ENCODE peak calls at places on chromosomes 16 and 17, in four cellular contexts. W is breast epithelium, Y is HCT116, J is H1. D is an unnamed sample.

GRCh38 chr17:4583796-4584124 is 569 bp upstream of the SMTNL2 start:
- DNase-seq in W (no peak), Y (peak; percentile 31), J (peak; percentile 74), D (no peak)

GRCh38 chr16:58020628-58021521 is 4.7 kb upstream of the MMP15 start:
- DNase-seq in W (no peak), Y (no peak), J (peak; percentile 86), D (no peak)

GRCh38 chr16:20851601-20852000 is 45.3 kb downstream of the REXO5 start:
- DNase-seq in W (peak; percentile 88), Y (peak; percentile 28), J (no peak), D (peak; percentile 88)

GRCh38 chr16:66549284-66550131 is at the start of gene TK2:
- DNase-seq in W (peak; percentile 48), Y (no peak), J (peak; percentile 80), D (peak; percentile 86)

GRCh38 chr17:75643033-75644017 is 10.1 kb downstream of the SMIM5 start:
- DNase-seq in W (peak; percentile 44), Y (no peak), J (peak; percentile 57), D (no peak)

GRCh38 chr16:19840524-19841110 is 44.0 kb downstream of the GPRC5B start:
- DNase-seq in W (no peak), Y (no peak), J (no peak), D (no peak)

GRCh38 chr17:3944485-3945388 is 19.5 kb downstream of the ATP2A3 start:
- DNase-seq in W (no peak), Y (peak; percentile 29), J (peak; percentile 97), D (peak; percentile 78)

GRCh38 chr16:58418601-58419000 is 26.3 kb downstream of the GINS3 start:
- DNase-seq in W (no peak), Y (no peak), J (no peak), D (no peak)

GRCh38 chr17:70767102-70767701 is 597.9 kb downstream of the KCNJ2 start:
- DNase-seq in W (no peak), Y (peak; percentile 42), J (no peak), D (no peak)

GRCh38 chr16:51141541-51141940 is 9.5 kb downstream of the SALL1 start:
- DNase-seq in W (no peak), Y (no peak), J (peak; percentile 41), D (no peak)

GRCh38 chr17:75983501-75984181 is 4.6 kb downstream of the TEN1 start:
- DNase-seq in W (no peak), Y (no peak), J (peak; percentile 70), D (peak; percentile 84)

GRCh38 chr17:56988901-56989572 is 11.1 kb downstream of the SCPEP1 start:
- DNase-seq in W (no peak), Y (no peak), J (no peak), D (no peak)

GRCh38 chr17:74863420-74864296 is 4.0 kb upstream of the GRIN2C start:
- DNase-seq in W (no peak), Y (no peak), J (no peak), D (peak; percentile 56)

GRCh38 chr17:39155654-39156053 is 4.2 kb upstream of the PLXDC1 start:
- DNase-seq in W (no peak), Y (no peak), J (no peak), D (no peak)

GRCh38 chr17:64133546-64134215 is 3.7 kb upstream of the ERN1 start:
- DNase-seq in W (no peak), Y (peak; percentile 75), J (no peak), D (no peak)

GRCh38 chr17:76752006-76752405 is 14.1 kb downstream of the MFSD11 start:
- DNase-seq in W (no peak), Y (no peak), J (no peak), D (no peak)

GRCh38 chr17:9284884-9285283 is 263.6 kb downstream of the NTN1 start:
- DNase-seq in W (no peak), Y (no peak), J (no peak), D (peak; percentile 66)

GRCh38 chr17:62869885-62870580 is 61.9 kb upstream of the MARCHF10 start:
- DNase-seq in W (no peak), Y (no peak), J (peak; percentile 53), D (no peak)

GRCh38 chr17:36937961-36938565 is 788 bp downstream of the LHX1 start:
- DNase-seq in W (no peak), Y (no peak), J (peak; percentile 76), D (no peak)

GRCh38 chr17:76354317-76354729 is 607 bp upstream of the PRPSAP1 start:
- DNase-seq in W (no peak), Y (no peak), J (no peak), D (no peak)

GRCh38 chr16:19523559-19524355 is at the start of gene CCP110:
- DNase-seq in W (peak; percentile 95), Y (peak; percentile 91), J (peak; percentile 92), D (peak; percentile 99)

GRCh38 chr17:55295411-55296170 is 30.8 kb downstream of the HLF start:
- DNase-seq in W (peak; percentile 64), Y (peak; percentile 57), J (peak; percentile 76), D (no peak)

GRCh38 chr17:77772899-77773358 is 185.6 kb upstream of the TNRC6C start:
- DNase-seq in W (no peak), Y (no peak), J (peak; percentile 74), D (no peak)

GRCh38 chr17:44781553-44782348 is 23.0 kb downstream of the ADAM11 start:
- DNase-seq in W (no peak), Y (no peak), J (no peak), D (peak; percentile 46)

GRCh38 chr17:49514374-49514738 is 19.3 kb downstream of the NGFR start:
- DNase-seq in W (no peak), Y (no peak), J (peak; percentile 72), D (no peak)

GRCh38 chr17:82297280-82297803 is 20.1 kb downstream of the CD7 start:
- DNase-seq in W (peak; percentile 96), Y (no peak), J (no peak), D (peak; percentile 95)
- TF ChIP-seq POLR2AphosphoS5 in W (peak; percentile 75), Y (no peak), J (no peak), D (no peak)

DNA sequence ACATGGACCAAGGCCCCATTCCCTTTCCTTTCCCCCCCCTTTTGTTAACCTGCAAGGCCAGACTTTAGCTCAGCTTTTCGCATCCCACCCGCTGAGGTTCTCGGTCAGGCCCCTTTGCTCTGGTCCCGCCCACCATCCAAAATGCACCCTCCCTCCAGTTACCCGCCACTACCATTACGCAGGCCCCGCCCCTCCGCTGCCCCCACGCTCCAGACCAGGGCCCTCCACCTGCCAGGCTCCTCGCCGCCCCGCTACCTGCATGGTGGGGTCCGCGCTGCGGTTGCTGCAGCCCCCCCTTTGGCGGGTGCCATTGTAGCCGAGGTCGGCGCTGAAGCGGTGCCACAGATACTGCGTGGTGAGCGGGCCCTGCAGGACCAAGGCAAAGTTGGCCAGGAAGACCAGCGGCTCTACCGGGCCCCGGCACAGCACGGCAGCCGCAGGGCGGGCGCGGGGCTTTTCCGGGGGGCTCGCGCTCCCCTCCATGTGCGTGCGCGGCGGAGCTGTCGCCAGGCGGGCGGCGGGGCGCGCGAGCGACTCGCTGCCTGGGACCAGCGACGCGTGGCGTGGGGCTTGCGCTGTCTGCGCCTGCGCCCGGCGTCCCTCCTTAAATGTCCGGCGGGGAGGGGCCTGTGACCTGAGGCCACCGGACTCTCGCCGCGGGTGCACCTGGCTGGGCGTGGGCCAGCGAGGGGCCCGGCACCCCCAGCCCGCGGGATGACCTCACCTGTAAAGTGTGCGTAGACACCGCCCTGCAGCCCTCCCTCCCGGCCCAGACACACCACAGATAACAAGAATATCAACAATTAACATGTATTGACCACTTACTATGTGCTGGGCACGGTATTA is at the start of gene SLC46A1:
- DNase-seq in W (peak; percentile 50), Y (no peak), J (peak; percentile 87), D (peak; percentile 77)
- TF ChIP-seq POLR2AphosphoS5 in W (no peak), Y (peak; percentile 67), J (no peak), D (no peak)

DNA sequence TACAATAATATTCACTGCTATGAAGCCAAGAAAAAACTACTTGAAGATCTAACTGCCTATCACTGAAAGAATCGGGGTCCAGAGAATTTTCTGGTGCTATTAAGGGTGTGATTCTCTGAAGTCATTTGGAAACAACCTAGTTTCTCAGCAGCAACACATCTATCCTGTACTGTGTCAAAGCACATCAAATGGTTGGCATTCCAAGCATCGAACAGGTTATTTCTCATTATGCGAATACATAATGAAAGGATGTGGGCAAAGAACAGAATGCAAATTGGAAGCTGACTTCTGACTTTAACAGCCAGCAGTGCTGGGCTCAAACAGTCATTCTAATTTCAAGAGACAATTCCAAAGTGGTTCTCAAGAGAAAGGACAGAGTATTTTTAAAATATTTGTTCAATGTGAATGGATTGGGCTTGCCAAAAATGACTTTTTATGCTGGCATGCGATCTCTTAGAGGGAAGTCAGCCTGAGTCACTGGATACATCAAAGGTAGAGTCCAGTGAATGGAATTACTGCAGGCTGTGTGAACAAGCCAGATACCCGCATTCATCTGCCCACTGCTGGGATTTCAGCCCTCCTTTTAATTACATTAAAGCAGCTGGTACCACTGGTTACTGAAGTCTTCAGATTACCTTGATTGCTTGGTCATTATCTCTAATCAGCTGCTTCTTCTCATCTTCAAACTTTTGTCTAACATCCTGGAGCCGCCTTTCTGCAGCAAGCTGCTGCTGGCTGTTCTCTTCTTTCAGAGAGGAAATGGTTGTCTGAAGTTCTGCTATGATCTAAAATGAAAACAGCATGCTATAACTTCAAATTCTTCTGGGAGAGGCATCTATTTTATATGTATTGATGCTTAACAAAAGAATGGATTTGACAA is 181.2 kb upstream of the AXIN2 start:
- DNase-seq in W (no peak), Y (peak; percentile 70), J (no peak), D (no peak)
- TF ChIP-seq POLR2AphosphoS5 in W (no peak), Y (peak; percentile 39), J (no peak), D (no peak)

DNA sequence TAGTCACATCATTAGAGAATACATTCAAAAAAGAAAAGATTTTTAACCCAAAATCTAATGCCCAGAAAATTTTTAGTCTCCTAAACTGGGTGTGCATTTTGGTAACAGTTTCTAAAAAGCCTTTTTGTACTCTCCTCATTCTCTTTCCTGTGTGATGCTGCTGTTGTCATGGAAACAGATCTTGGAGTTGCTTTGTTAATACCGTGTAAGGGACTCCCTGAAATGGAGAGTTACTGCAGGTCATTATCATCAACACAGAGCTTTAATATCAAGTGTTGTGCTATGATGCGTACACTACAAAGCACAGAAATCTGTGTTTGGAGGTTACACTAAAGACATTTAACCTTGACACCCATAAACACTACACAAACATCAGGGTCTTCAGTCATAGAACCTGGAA is 216.3 kb downstream of the PRKCA start:
- DNase-seq in W (no peak), Y (no peak), J (no peak), D (no peak)
- TF ChIP-seq POLR2AphosphoS5 in W (no peak), Y (no peak), J (no peak), D (no peak)

DNA sequence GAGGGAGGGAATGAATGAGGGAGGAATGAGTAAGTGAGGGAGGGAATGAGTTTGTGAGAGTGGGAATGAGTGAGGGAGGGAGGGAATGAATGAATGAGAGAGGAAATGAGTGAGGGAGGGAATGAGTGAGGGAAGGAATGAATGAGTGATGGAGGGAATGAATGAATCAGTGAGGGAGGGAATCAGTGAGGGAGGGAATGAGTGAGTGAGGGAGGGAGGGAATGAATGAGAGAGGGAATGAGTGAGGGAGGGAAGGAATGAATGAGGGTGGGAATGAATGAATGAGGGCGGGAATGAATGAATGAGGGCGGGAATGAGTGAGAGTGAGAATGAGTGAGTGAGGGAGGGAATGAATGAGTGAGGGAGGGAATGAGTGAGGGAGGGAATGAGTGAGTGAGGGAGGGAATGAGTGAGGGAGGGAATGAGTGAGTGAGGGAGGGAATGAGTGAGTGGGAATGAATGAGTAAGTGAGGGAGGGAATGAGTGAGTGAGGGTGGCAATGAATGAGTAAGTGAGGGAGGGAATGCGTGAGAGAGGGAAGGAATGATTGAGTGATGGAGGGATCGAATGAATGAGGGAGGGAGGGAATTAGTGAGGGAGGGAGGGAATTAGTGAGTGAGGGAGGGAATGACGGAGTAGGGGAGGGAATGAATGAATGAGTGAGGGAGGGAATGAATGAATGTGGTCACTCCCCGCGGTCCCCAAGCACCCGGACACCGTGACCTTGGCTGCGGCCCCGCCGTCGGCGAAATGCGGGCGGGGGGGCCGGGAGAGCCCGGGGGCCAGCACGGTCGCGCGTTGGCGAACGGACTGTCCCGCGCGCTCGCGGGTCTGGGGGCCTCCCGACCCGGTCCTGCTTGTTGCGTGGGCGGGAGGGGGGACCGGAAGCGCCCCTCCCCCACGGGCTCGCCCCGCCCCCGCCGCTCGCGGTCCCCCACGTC is 1.1 kb upstream of the UBE2I start:
- DNase-seq in W (no peak), Y (peak; percentile 74), J (no peak), D (no peak)
- TF ChIP-seq POLR2AphosphoS5 in W (no peak), Y (peak; percentile 58), J (no peak), D (no peak)

GRCh38 chr16:3745751-3746355 is 28.5 kb upstream of the TRAP1 start:
- DNase-seq in W (no peak), Y (no peak), J (no peak), D (no peak)
- TF ChIP-seq POLR2AphosphoS5 in W (no peak), Y (no peak), J (no peak), D (no peak)